ENCODE peak calls at places on chromosomes 4 and X, in four cellular contexts. E is upper lobe of left lung; W is stimulated activated CD8-positive, alpha-beta memory T cell treated with anti-CD3 and anti-CD28 coated beads, Interleukin-4, amount 100 ng/mL, for 48 hours; M is GM20000. C is an unnamed sample.

GRCh38 chr4:81648576-81649272 is 177.0 kb upstream of the RASGEF1B start:
- DNase-seq in W (peak), E (no peak), M (peak), C (no peak)

GRCh38 chrX:23779025-23779424 is 3.9 kb upstream of the SAT1 start:
- DNase-seq in E (no peak), M (no peak), W (no peak), C (no peak)

GRCh38 chr4:125736057-125736456 is 421.3 kb downstream of the FAT4 start:
- DNase-seq in M (no peak), W (no peak), E (no peak), C (no peak)

GRCh38 chrX:12360991-12361598 is 222.8 kb downstream of the FRMPD4 start:
- DNase-seq in E (no peak), M (no peak), W (no peak), C (peak)

GRCh38 chr4:59920414-59920813 is 1279.7 kb upstream of the ADGRL3 start:
- DNase-seq in E (no peak), M (no peak), W (no peak), C (no peak)

GRCh38 chr4:93730251-93730650 is 98.3 kb upstream of the ATOH1 start:
- DNase-seq in W (no peak), E (no peak), M (no peak), C (no peak)

GRCh38 chrX:73987166-73987565 is 316.8 kb upstream of the ZCCHC13 start:
- DNase-seq in E (no peak), W (no peak), M (no peak), C (no peak)

GRCh38 chrX:46327229-46328081 is 217.8 kb downstream of the ZNF674 start:
- DNase-seq in E (no peak), M (no peak), W (no peak), C (no peak)

GRCh38 chrX:153463031-153463430 is 7.3 kb downstream of the HAUS7 start:
- DNase-seq in M (no peak), E (no peak), W (no peak), C (no peak)

GRCh38 chr4:106695846-106696245 is 327.3 kb upstream of the GIMD1 start:
- DNase-seq in W (no peak), E (no peak), M (no peak), C (no peak)

GRCh38 chr4:76486588-76487276 is 51.7 kb downstream of the SHROOM3 start:
- DNase-seq in M (no peak), W (no peak), E (no peak), C (no peak)

GRCh38 chr4:75180790-75181776 is 248.2 kb downstream of the PARM1 start:
- DNase-seq in E (no peak), W (no peak), M (peak), C (no peak)

C was measured in NCI-H146.